ENCODE peak calls at places on chromosome 13, in nine cellular contexts. S, V, T, O, M, X, Q, W and R are unnamed samples.

GRCh38 chr13:24124789-24125476 is 35.6 kb upstream of the SPATA13 start:
- DNase-seq in O (peak; percentile 43), M (no peak), X (peak; percentile 28), Q (no peak), S (no peak), T (peak; percentile 34), W (no peak), V (no peak), R (no peak)

GRCh38 chr13:78603240-78603947 is at the start of gene POU4F1:
- DNase-seq in O (peak; percentile 19), T (peak; percentile 65), W (peak; percentile 24), M (no peak), V (no peak), X (peak; percentile 11), S (peak; percentile 69), Q (no peak), R (no peak)

GRCh38 chr13:23946067-23946466 is 48.8 kb upstream of the C1QTNF9B start:
- DNase-seq in X (no peak), M (no peak), S (no peak), O (no peak), V (no peak), Q (no peak), T (no peak), W (no peak), R (no peak)

GRCh38 chr13:49840266-49840665 is 47.8 kb upstream of the KPNA3 start:
- DNase-seq in V (no peak), Q (no peak), S (no peak), W (no peak), O (no peak), M (no peak), X (peak; percentile 14), T (no peak), R (no peak)

GRCh38 chr13:66409542-66409941 is 820.6 kb downstream of the PCDH9 start:
- DNase-seq in W (no peak), T (no peak), X (no peak), S (no peak), Q (no peak), M (no peak), V (no peak), O (no peak), R (no peak)

GRCh38 chr13:45500492-45501174 is 35.9 kb downstream of the COG3 start:
- DNase-seq in Q (no peak), O (no peak), W (no peak), M (no peak), X (peak; percentile 96), T (no peak), S (no peak), V (no peak), R (no peak)

GRCh38 chr13:35594096-35594495 is 117.6 kb upstream of the MAB21L1 start:
- DNase-seq in W (no peak), O (no peak), T (no peak), V (no peak), M (no peak), Q (no peak), X (no peak), S (no peak), R (no peak)

GRCh38 chr13:106007156-106007555 is 528.3 kb downstream of the EFNB2 start:
- DNase-seq in Q (no peak), O (no peak), W (no peak), V (no peak), M (no peak), S (no peak), T (no peak), X (no peak), R (no peak)

GRCh38 chr13:26821766-26822165 is 61.2 kb upstream of the GPR12 start:
- DNase-seq in O (no peak), S (no peak), T (no peak), V (peak; percentile 53), W (no peak), M (no peak), Q (no peak), X (no peak), R (no peak)
- TF ChIP-seq POLR2A in O (no peak), S (no peak), T (no peak), V (no peak), W (no peak), M (no peak), Q (no peak), X (no peak), R (no peak)

GRCh38 chr13:113103646-113104045 is 1.9 kb upstream of the F7 start:
- DNase-seq in M (no peak), S (no peak), V (no peak), Q (no peak), T (no peak), X (no peak), O (no peak), W (no peak), R (no peak)

GRCh38 chr13:113106053-113106452 is 462 bp downstream of the F7 start:
- DNase-seq in X (no peak), M (no peak), Q (no peak), O (no peak), V (no peak), T (no peak), S (no peak), W (no peak), R (no peak)

GRCh38 chr13:113106666-113107065 is 1.1 kb downstream of the F7 start:
- DNase-seq in S (no peak), M (no peak), Q (no peak), X (no peak), W (no peak), O (no peak), T (no peak), V (no peak), R (no peak)

GRCh38 chr13:113102727-113103126 is 2.9 kb upstream of the F7 start:
- DNase-seq in V (no peak), T (no peak), X (no peak), S (no peak), O (no peak), W (no peak), Q (no peak), M (no peak), R (no peak)

DNA sequence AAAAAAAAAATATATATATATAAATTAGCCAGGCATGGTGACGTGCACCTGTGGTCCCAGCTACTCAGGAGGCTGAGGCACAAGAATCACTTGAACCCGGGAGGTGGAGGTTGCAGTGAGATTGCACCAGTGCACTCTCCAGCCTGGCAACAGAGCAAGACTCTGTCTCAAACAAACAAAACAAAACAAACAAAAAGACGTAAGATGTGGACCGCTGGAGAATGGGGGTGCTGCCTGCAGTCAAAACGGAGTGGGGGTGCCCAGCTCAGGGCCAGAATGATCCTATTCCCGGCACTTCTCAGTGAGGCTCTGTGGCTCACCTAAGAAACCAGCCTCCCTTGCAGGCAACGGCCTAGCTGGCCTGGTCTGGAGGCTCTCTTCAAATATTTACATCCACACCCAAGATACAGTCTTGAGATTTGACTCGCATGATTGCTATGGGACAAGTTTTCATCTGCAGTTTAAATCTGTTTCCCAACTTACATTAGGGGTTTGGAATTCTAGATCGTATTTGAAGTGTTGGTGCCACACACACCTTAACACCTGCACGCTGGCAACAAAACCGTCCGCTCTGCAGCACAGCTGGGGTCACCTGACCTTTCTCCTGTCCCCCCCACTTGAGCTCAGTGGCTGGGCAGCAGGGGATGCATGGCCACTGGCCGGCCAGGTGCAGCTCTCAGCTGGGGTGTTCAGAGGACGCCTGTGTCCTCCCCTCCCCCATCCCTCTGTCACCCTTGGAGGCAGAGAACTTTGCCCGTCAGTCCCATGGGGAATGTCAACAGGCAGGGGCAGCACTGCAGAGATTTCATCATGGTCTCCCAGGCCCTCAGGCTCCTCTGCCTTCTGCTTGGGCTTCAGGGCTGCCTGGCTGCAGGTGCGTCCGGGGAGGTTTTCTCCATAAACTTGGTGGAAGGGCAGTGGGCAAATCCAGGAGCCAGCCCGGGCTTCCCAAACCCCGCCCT is at the start of gene F7:
- DNase-seq in O (no peak), Q (no peak), M (no peak), V (no peak), T (no peak), X (peak; percentile 45), S (peak; percentile 17), W (no peak), R (peak; percentile 41)
- TF ChIP-seq POLR2A in O (no peak), Q (no peak), M (no peak), V (no peak), T (no peak), X (no peak), S (no peak), W (no peak), R (no peak)

GRCh38 chr13:75541961-75542360 is 4.3 kb upstream of the COMMD6 start:
- DNase-seq in S (no peak), M (no peak), O (no peak), Q (no peak), T (no peak), V (no peak), X (no peak), W (no peak), R (no peak)

GRCh38 chr13:75541287-75541686 is 3.6 kb upstream of the COMMD6 start:
- DNase-seq in S (no peak), Q (no peak), V (no peak), T (no peak), M (no peak), X (peak; percentile 39), W (no peak), O (no peak), R (no peak)

GRCh38 chr13:75533866-75534265 is 3.8 kb downstream of the COMMD6 start:
- DNase-seq in S (no peak), V (no peak), M (no peak), Q (no peak), X (no peak), W (no peak), O (no peak), T (no peak), R (no peak)

GRCh38 chr13:75537401-75538365 is at the start of gene COMMD6:
- DNase-seq in O (peak; percentile 42), Q (peak; percentile 90), S (peak; percentile 77), T (peak; percentile 79), W (peak; percentile 69), V (peak; percentile 93), X (peak; percentile 87), M (peak; percentile 83), R (peak; percentile 89)
- TF ChIP-seq POLR2A in O (peak; percentile 97), Q (peak; percentile 98), S (peak; percentile 64), T (peak; percentile 97), W (peak; percentile 85), V (no peak), X (peak; percentile 82), M (peak; percentile 49), R (no peak)

GRCh38 chr13:30116379-30116778 is 191.0 kb downstream of the KATNAL1 start:
- DNase-seq in M (no peak), T (no peak), Q (no peak), X (no peak), S (no peak), W (no peak), V (no peak), O (no peak), R (no peak)

GRCh38 chr13:30115257-30115600 is 192.1 kb downstream of the KATNAL1 start:
- DNase-seq in V (no peak), W (no peak), T (no peak), X (no peak), S (no peak), Q (no peak), M (no peak), O (no peak), R (no peak)

GRCh38 chr13:30113983-30114491 is 193.3 kb downstream of the KATNAL1 start:
- DNase-seq in Q (no peak), T (no peak), W (peak; percentile 42), M (no peak), S (peak; percentile 44), O (no peak), X (no peak), V (no peak), R (no peak)

GRCh38 chr13:30113531-30113930 is 193.8 kb downstream of the KATNAL1 start:
- DNase-seq in S (no peak), T (no peak), V (no peak), X (no peak), Q (no peak), W (no peak), O (no peak), M (no peak), R (no peak)

GRCh38 chr13:30114586-30115256 is 192.6 kb downstream of the KATNAL1 start:
- DNase-seq in M (peak; percentile 94), O (no peak), W (peak; percentile 92), Q (peak; percentile 69), S (peak; percentile 95), T (peak; percentile 80), X (peak; percentile 82), V (peak; percentile 98), R (peak; percentile 88)
- TF ChIP-seq POLR2A in M (no peak), O (peak; percentile 84), W (peak; percentile 33), Q (no peak), S (no peak), T (peak; percentile 69), X (no peak), V (no peak), R (no peak)